ENCODE peak calls at places on chromosomes 6 and 20, in four cellular contexts. P, M, U and D are unnamed samples.
A peak's percentile ranks its signal among the peaks of the same experiment; 100 is the strongest.

GRCh38 chr20:17710379-17711305 is 10.9 kb downstream of the BANF2 start:
- DNase-seq in P (no peak), U (peak; percentile 11), M (no peak), D (no peak)

GRCh38 chr6:119727504-119728219 is 378.1 kb upstream of the MAN1A1 start:
- DNase-seq in M (peak; percentile 25), U (no peak), P (no peak), D (no peak)

GRCh38 chr6:148452921-148453320 is 110.3 kb downstream of the SASH1 start:
- DNase-seq in M (no peak), P (no peak), U (no peak), D (no peak)

GRCh38 chr6:168097221-168097620 is 18.2 kb upstream of the FRMD1 start:
- DNase-seq in M (no peak), U (no peak), P (peak; percentile 48), D (no peak)

GRCh38 chr20:8344106-8344505 is 212.0 kb downstream of the PLCB1 start:
- DNase-seq in U (no peak), M (no peak), P (no peak), D (no peak)

GRCh38 chr6:169850746-169851145 is 99.3 kb downstream of the ERMARD start:
- DNase-seq in U (no peak), P (no peak), M (peak; percentile 8), D (peak; percentile 58)

GRCh38 chr6:44486002-44486421 is 98.5 kb downstream of the CDC5L start:
- DNase-seq in M (no peak), U (peak; percentile 76), P (no peak), D (no peak)

GRCh38 chr20:44032583-44033138 is 118.0 kb downstream of the TOX2 start:
- DNase-seq in M (no peak), U (no peak), P (no peak), D (no peak)

GRCh38 chr6:43884660-43885022 is 114.6 kb downstream of the VEGFA start:
- DNase-seq in U (no peak), M (no peak), P (no peak), D (no peak)

GRCh38 chr6:81761197-81761596 is 8.7 kb upstream of the TENT5A start:
- DNase-seq in U (peak; percentile 82), P (no peak), M (no peak), D (no peak)

GRCh38 chr6:25202505-25202904 is 76.7 kb upstream of the CARMIL1 start:
- DNase-seq in M (no peak), U (peak; percentile 85), P (no peak), D (no peak)

GRCh38 chr6:75098709-75099108 is 107.1 kb downstream of the COL12A1 start:
- DNase-seq in M (peak; percentile 26), P (no peak), U (peak; percentile 98), D (no peak)

GRCh38 chr6:53055873-53056272 is 9.3 kb upstream of the FBXO9 start:
- DNase-seq in M (no peak), U (no peak), P (no peak), D (no peak)

GRCh38 chr6:157821342-157822033 is 1.6 kb upstream of the SNX9 start:
- DNase-seq in M (no peak), U (no peak), P (no peak), D (no peak)

DNA sequence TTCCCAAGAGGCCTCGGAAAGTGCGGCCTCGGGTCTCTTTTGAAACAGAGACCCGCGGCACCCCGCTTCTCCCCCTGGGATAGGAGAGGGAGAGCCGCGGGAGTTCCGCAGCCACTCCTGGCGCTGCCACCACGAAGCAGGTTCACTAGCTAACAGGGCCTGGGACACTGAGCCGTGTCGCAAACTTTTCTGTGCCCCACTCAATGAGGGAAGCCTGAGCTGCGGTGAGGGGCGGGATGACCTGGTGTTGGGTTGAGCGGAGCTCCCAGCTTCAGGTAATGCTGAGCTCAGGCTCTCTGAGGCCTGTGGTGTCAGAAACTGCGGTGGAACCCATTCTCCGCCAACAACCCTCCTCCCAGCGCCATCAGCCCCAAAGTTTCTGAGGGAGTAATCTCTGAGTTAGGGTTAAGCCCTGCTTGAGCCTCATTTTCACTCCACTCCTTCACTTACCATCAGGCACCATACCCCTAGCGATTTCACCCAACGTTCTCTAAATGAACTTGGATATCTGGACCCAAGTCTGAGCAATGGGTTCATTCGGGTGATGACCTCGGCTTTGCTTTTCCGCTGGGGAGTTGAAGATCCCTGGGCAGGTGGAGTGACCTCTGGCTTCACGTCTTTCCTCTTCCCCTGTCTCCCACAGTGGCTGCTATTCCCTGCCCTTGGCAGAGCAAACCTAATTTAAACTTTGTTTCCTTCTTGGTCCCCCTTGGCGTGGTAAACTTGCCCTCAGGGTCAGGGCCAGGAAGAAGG is 7.6 kb upstream of the TFAP2A start:
- DNase-seq in P (no peak), U (no peak), M (no peak), D (no peak)
- H3K27me3 ChIP-seq in P (no peaks in the 10 kb centered on the region), U (peaks cover 72% of the 10 kb centered on the region), M (peaks cover 36% of the 10 kb centered on the region), D (no peaks in the 10 kb centered on the region)

GRCh38 chr20:3409417-3409816 is 1.9 kb upstream of the DNAAF9 start:
- DNase-seq in U (no peak), P (no peak), M (no peak), D (no peak)

GRCh38 chr20:3408251-3408637 is 775 bp upstream of the DNAAF9 start:
- DNase-seq in P (no peak), M (no peak), U (no peak), D (no peak)

GRCh38 chr20:3406481-3407425 is 716 bp downstream of the DNAAF9 start:
- DNase-seq in M (peak; percentile 34), P (no peak), U (peak; percentile 25), D (peak; percentile 88)

GRCh38 chr20:3405696-3406358 is 1.6 kb downstream of the DNAAF9 start:
- DNase-seq in M (no peak), U (no peak), P (no peak), D (no peak)

DNA sequence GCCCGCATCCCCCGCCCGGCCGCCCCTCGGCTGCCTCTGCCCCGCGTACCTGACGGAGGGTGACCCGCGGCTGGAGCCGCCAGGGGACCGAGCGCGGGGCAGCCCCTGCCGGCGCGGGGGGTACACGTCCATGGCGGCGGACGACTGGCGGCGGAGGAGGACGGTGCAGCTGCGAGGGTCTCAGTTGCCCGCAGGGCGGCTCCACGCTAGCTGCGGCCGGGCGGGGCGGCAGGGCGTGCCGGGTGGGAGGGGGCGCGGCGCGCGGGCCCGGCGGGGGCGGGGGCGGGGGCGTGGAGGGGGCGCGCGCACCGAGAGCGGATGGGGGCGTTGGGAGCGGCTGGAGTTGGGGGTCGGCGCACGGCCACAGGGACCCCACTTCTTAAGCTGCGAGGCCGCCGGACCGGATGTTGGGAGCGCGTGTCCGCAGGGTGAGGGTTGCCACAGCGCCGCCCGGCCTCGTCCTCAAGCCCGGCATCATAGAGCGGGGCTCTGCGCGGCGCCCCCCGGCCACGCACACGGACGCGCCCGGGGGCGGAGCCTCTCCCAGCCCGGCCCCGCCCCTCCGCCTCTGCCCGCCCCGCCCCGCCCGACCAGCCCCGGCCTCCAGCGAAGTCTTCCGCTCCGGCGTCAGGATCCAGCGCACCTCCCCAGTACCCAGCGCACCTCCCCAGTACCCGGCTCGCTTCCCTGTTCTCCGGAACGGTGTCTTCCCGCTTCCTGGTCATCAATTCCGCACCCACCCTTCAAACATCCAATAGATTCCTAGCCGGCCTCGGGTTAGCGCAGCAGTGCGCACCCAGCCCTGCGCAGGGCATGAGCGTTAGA is at the start of gene DNAAF9:
- DNase-seq in P (peak; percentile 91), M (peak; percentile 81), U (peak; percentile 71), D (peak; percentile 89)
- H3K27me3 ChIP-seq in P (no peaks in the 10 kb centered on the region), M (no peaks in the 10 kb centered on the region), U (no peaks in the 10 kb centered on the region), D (no peaks in the 10 kb centered on the region)

GRCh38 chr20:46296526-46297250 is 11.6 kb downstream of the CDH22 start:
- DNase-seq in U (no peak), M (no peak), P (no peak), D (no peak)

GRCh38 chr20:46302119-46302518 is 6.2 kb downstream of the CDH22 start:
- DNase-seq in M (no peak), P (no peak), U (no peak), D (no peak)

GRCh38 chr20:46299078-46299477 is 9.2 kb downstream of the CDH22 start:
- DNase-seq in U (no peak), P (no peak), M (peak; percentile 47), D (no peak)

GRCh38 chr20:46300281-46300680 is 8.0 kb downstream of the CDH22 start:
- DNase-seq in U (no peak), P (no peak), M (no peak), D (no peak)

DNA sequence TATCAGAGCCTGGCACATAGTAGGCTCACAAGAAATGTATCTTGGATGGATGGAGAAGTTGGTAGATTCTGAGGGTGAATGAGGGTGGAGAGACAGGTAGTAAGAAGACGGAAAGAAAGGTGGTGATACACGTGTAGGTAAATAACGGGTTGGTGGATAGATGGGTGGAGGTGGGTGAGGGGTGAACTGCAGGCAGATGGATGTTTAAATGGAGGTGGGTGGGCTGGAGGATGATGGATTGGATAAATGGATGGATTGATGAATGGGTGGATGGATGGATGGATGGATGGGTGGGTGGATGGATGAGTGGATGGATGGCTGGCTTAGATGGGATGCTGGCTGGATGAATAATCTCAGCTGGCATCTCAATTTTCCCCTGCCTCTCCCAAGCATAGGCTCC is 9.9 kb downstream of the CDH22 start:
- DNase-seq in M (no peak), P (no peak), U (no peak), D (no peak)
- H3K27me3 ChIP-seq in M (no peaks in the 10 kb centered on the region), P (no peaks in the 10 kb centered on the region), U (peaks cover 14% of the 10 kb centered on the region), D (no peaks in the 10 kb centered on the region)

DNA sequence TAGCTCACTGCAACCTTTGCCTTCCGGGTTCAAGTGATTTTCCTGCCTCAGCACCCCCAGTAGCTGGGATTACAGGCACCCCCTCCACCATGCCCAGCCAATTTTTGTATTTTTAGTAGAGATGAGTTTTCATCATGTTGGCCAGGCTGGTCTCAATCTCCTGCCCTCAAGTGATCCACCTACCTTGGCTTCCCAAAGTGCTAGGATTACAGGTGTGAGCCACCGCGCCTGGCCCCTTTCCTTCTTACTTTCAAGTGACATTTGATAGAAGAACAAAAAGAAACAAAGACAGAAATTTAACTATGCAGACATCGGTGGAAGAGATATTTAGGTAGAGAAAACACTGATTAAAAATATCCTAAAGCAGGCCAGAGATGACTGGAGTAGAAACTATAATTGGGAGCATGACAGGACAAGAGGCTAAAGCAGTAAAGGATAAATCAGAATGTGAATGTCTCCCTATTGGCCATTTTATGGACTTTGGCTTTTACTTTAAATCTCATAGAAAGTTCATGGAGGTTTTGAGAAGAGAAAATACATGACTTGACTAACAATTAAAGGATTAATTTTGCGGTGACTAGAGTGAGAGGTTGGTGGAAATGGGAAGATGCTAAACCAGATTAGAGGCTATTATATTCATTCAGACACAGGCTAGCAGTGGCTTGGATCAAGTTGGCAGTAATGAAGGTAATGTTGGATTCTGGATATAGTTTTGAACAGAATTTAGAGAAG is 2.2 kb upstream of the EYS start:
- DNase-seq in M (no peak), U (no peak), P (no peak), D (no peak)
- H3K27me3 ChIP-seq in M (no peaks in the 10 kb centered on the region), U (no peaks in the 10 kb centered on the region), P (no peaks in the 10 kb centered on the region), D (no peaks in the 10 kb centered on the region)